ENCODE peak calls at places on chromosomes 3 and 15, in nine cellular contexts. N is nephron progenitor cell; X is NCI-H1930; Z is stimulated activated CD8-positive, alpha-beta memory T cell treated with anti-CD3 and anti-CD28 coated beads, Interleukin-4, amount 100 ng/mL, for 1 hour; T is activated B cell treated with CpG ODN at 0.5 μM for 24 hours; Q is H7; I is fibroblast of lung; G is astrocyte of the spinal cord; D is germinal center. H is an unnamed sample.

GRCh38 chr15:62059108-62059817 is 984 bp downstream of the VPS13C start:
- DNase-seq in N (no peak), X (no peak), Z (no peak), T (no peak), Q (no peak), I (no peak), G (peak), D (no peak), H (no peak)

GRCh38 chr3:150760431-150761200 is 2.4 kb downstream of the SIAH2 start:
- DNase-seq in N (no peak), X (no peak), Z (no peak), T (no peak), Q (no peak), I (no peak), G (no peak), D (no peak), H (no peak)

GRCh38 chr3:99439892-99440291 is 198.5 kb upstream of the COL8A1 start:
- DNase-seq in N (no peak), X (no peak), Z (no peak), T (no peak), Q (no peak), I (peak), G (no peak), D (no peak), H (no peak)

GRCh38 chr3:435969-436492 is 239.5 kb downstream of the CHL1 start:
- DNase-seq in N (no peak), X (no peak), Z (no peak), T (no peak), Q (no peak), I (no peak), G (no peak), D (no peak), H (no peak)

GRCh38 chr3:61650276-61650675 is 88.9 kb downstream of the PTPRG start:
- DNase-seq in N (no peak), X (no peak), Z (no peak), T (no peak), Q (no peak), I (peak), G (peak), D (no peak), H (no peak)

GRCh38 chr3:120559228-120560061 is 36.7 kb upstream of the NDUFB4 start:
- DNase-seq in N (peak), X (no peak), Z (no peak), T (no peak), Q (peak), I (peak), G (peak), D (no peak), H (no peak)

GRCh38 chr3:59982510-59982909 is 932.7 kb upstream of the CFAP20DC start:
- DNase-seq in N (no peak), X (no peak), Z (no peak), T (no peak), Q (no peak), I (no peak), G (no peak), D (no peak), H (no peak)

GRCh38 chr3:45105855-45106655 is 40.1 kb downstream of the CDCP1 start:
- DNase-seq in N (no peak), X (no peak), Z (peak), T (no peak), Q (no peak), I (peak), G (peak), D (no peak), H (peak)

GRCh38 chr15:64024172-64025050 is 21.9 kb downstream of the DAPK2 start:
- DNase-seq in N (no peak), X (no peak), Z (no peak), T (no peak), Q (peak), I (no peak), G (no peak), D (no peak), H (no peak)

GRCh38 chr15:33453761-33454160 is 143.0 kb downstream of the RYR3 start:
- DNase-seq in N (no peak), X (no peak), Z (no peak), T (no peak), Q (no peak), I (no peak), G (no peak), D (no peak), H (no peak)